ENCODE peak calls at places on chromosomes 7 and 10, in five cellular contexts. F is epithelial cell of esophagus; D is NCI-H1436; S is stimulated activated CD4-positive, alpha-beta T cell treated with anti-CD3 and anti-CD28 coated beads, Interleukin-1b, Interleukin-23, amount 100 ng/mL, for 1 hour; Y is CD8-positive, alpha-beta T cell. M is an unnamed sample.

GRCh38 chr10:11024596-11024995 is 6.9 kb downstream of the CELF2 start:
- DNase-seq in F (peak), D (no peak), S (no peak), Y (no peak), M (no peak)

GRCh38 chr7:93265220-93265619 is 33.1 kb downstream of the VPS50 start:
- DNase-seq in F (no peak), D (no peak), S (no peak), Y (no peak), M (no peak)

GRCh38 chr10:116158036-116158435 is 115.0 kb downstream of the GFRA1 start:
- DNase-seq in F (no peak), D (no peak), S (no peak), Y (no peak), M (no peak)

GRCh38 chr10:71727429-71728217 is 8.0 kb upstream of the C10orf105 start:
- DNase-seq in F (peak), D (no peak), S (no peak), Y (peak), M (peak)

GRCh38 chr7:131226116-131226562 is 101.5 kb upstream of the MKLN1 start:
- DNase-seq in F (no peak), D (no peak), S (no peak), Y (no peak), M (no peak)

GRCh38 chr7:113338297-113338696 is 219.9 kb upstream of the SMIM30 start:
- DNase-seq in F (no peak), D (no peak), S (no peak), Y (no peak), M (no peak)

GRCh38 chr7:139842414-139843210 is 13.5 kb downstream of the TBXAS1 start:
- DNase-seq in F (peak), D (no peak), S (no peak), Y (no peak), M (no peak)

GRCh38 chr7:101126651-101127459 is at the start of gene SERPINE1:
- DNase-seq in F (peak), D (no peak), S (no peak), Y (peak), M (peak)

GRCh38 chr10:88194041-88194887 is 330.8 kb downstream of the PTEN start:
- DNase-seq in F (peak), D (no peak), S (no peak), Y (peak), M (peak)

GRCh38 chr10:132813001-132813401 is 27.1 kb upstream of the NKX6-2 start:
- DNase-seq in F (no peak), D (no peak), S (no peak), Y (no peak), M (no peak)

GRCh38 chr7:126958367-126958766 is 294.4 kb downstream of the GRM8 start:
- DNase-seq in F (no peak), D (no peak), S (no peak), Y (no peak), M (no peak)

GRCh38 chr7:29639887-29640600 is 76.4 kb downstream of the PRR15 start:
- DNase-seq in F (peak), D (no peak), S (no peak), Y (no peak), M (no peak)

GRCh38 chr7:47153571-47153970 is 428.3 kb downstream of the TNS3 start:
- DNase-seq in F (no peak), D (no peak), S (no peak), Y (no peak), M (no peak)

GRCh38 chr7:151448261-151449252 is 8.6 kb upstream of the CRYGN start:
- DNase-seq in F (peak), D (peak), S (peak), Y (peak), M (peak)

GRCh38 chr7:1845536-1846311 is 175.6 kb downstream of the ELFN1 start:
- DNase-seq in F (no peak), D (no peak), S (no peak), Y (no peak), M (no peak)

GRCh38 chr7:45573636-45574470 is at the start of gene ADCY1:
- DNase-seq in F (no peak), D (peak), S (no peak), Y (no peak), M (no peak)

GRCh38 chr10:44316922-44317215 is 68.0 kb downstream of the CXCL12 start:
- DNase-seq in F (no peak), D (no peak), S (no peak), Y (no peak), M (no peak)

GRCh38 chr7:27462575-27463270 is 200.0 kb downstream of the HIBADH start:
- DNase-seq in F (no peak), D (no peak), S (no peak), Y (no peak), M (no peak)

GRCh38 chr10:49379596-49380410 is 16.1 kb downstream of the DRGX start:
- DNase-seq in F (peak), D (no peak), S (no peak), Y (no peak), M (no peak)

GRCh38 chr7:132882714-132883428 is 199.0 kb downstream of the CHCHD3 start:
- DNase-seq in F (no peak), D (no peak), S (no peak), Y (no peak), M (peak)

GRCh38 chr10:6088721-6089333 is at the start of gene RBM17:
- DNase-seq in F (peak), D (peak), S (peak), Y (peak), M (peak)

GRCh38 chr10:113618338-113618737 is 45.5 kb downstream of the NRAP start:
- DNase-seq in F (no peak), D (no peak), S (no peak), Y (no peak), M (no peak)

GRCh38 chr10:85810674-85811073 is 555.9 kb downstream of the GRID1 start:
- DNase-seq in F (no peak), D (no peak), S (no peak), Y (no peak), M (no peak)